ENCODE peak calls at places on chromosomes 2 and 18, in four cellular contexts. S is sigmoid colon; G is body of pancreas; T is naive thymus-derived CD8-positive, alpha-beta T cell. O is an unnamed sample.

GRCh38 chr2:239178954-239179353 is 221.9 kb downstream of the HDAC4 start:
- DNase-seq in S (peak), G (no peak), T (no peak), O (no peak)

GRCh38 chr2:205235434-205235833 is 446.9 kb upstream of the NRP2 start:
- DNase-seq in T (no peak), S (no peak), G (no peak), O (no peak)

GRCh38 chr2:71683666-71684065 is 230.3 kb downstream of the DYSF start:
- DNase-seq in S (no peak), G (no peak), T (no peak), O (no peak)

GRCh38 chr2:133247613-133248012 is 320.6 kb downstream of the NCKAP5 start:
- DNase-seq in T (no peak), G (no peak), S (no peak), O (no peak)

GRCh38 chr18:13800505-13801259 is 23.3 kb upstream of the MC5R start:
- DNase-seq in T (peak), G (peak), S (peak), O (peak)

GRCh38 chr2:235493402-235493774 is 455 bp upstream of the AGAP1 start:
- DNase-seq in S (peak), T (no peak), G (no peak), O (no peak)

GRCh38 chr2:10934979-10935350 is 23.2 kb downstream of the KCNF1 start:
- DNase-seq in T (no peak), S (no peak), G (peak), O (no peak)

GRCh38 chr2:106065268-106065982 is 128.7 kb downstream of the UXS1 start:
- DNase-seq in S (no peak), G (peak), T (peak), O (no peak)

GRCh38 chr2:181970160-181970794 is 15.4 kb upstream of the PPP1R1C start:
- DNase-seq in G (peak), T (no peak), S (no peak), O (no peak)

GRCh38 chr2:202072226-202072625 is 829 bp upstream of the KIAA2012 start:
- DNase-seq in T (no peak), G (no peak), S (no peak), O (no peak)

GRCh38 chr18:11387880-11388279 is 221.5 kb upstream of the SLC35G4 start:
- DNase-seq in S (no peak), T (no peak), G (peak), O (no peak)

GRCh38 chr2:238398577-238398976 is 28.1 kb upstream of the ASB1 start:
- DNase-seq in G (no peak), S (no peak), T (no peak), O (no peak)

GRCh38 chr2:218896501-218897393 is 16.1 kb downstream of the WNT10A start:
- DNase-seq in G (peak), T (peak), S (no peak), O (peak)

GRCh38 chr18:46400449-46400848 is 256.6 kb downstream of the LOXHD1 start:
- DNase-seq in G (no peak), T (no peak), S (no peak), O (no peak)

GRCh38 chr2:231337807-231338759 is 57.4 kb upstream of the B3GNT7 start:
- DNase-seq in G (no peak), S (no peak), T (no peak), O (no peak)

GRCh38 chr2:46177461-46178089 is 119.6 kb upstream of the EPAS1 start:
- DNase-seq in G (no peak), T (no peak), S (peak), O (no peak)

GRCh38 chr2:174605687-174606086 is 8.1 kb upstream of the WIPF1 start:
- DNase-seq in G (no peak), T (no peak), S (no peak), O (no peak)

GRCh38 chr2:213067888-213068287 is 83.5 kb downstream of the IKZF2 start:
- DNase-seq in T (no peak), G (no peak), S (no peak), O (no peak)

GRCh38 chr2:174121178-174121577 is 127.2 kb downstream of the OLA1 start:
- DNase-seq in G (no peak), S (no peak), T (no peak), O (no peak)

O was measured in T-cell.